ENCODE peak calls at places on chromosomes 6 and 20, in nine cellular contexts. N is effector CD4-positive, alpha-beta T cell; J is stimulated activated CD4-positive, alpha-beta T cell treated with anti-CD3 and anti-CD28 coated beads, Interleukin-1b, Interleukin-23, amount 100 ng/mL, for 24 hours; C is osteoblast; Z is GM19239; I is activated CD8-positive, alpha-beta memory T cell treated with anti-CD3 and anti-CD28 coated beads for 1 hour; H is iPS-NIHi11; Y is NCI-H2081 treated with DMSO at 0.1 percent for 48 hours; X is HFFc6. V is an unnamed sample.

GRCh38 chr6:45625191-45625664 is 247.5 kb upstream of the SUPT3H start:
- DNase-seq in Z (no peak), C (no peak), N (no peak), I (no peak), X (peak; percentile 58), J (peak; percentile 12), H (no peak), Y (no peak), V (no peak)

GRCh38 chr6:20746024-20746423 is 211.8 kb downstream of the CDKAL1 start:
- DNase-seq in C (no peak), I (no peak), J (no peak), N (no peak), X (no peak), Z (no peak), H (no peak), Y (no peak), V (peak; percentile 29)

GRCh38 chr6:10413850-10414765 is 766 bp downstream of the TFAP2A start:
- DNase-seq in X (peak; percentile 58), H (no peak), N (no peak), J (no peak), I (no peak), Z (no peak), C (peak; percentile 88), Y (no peak), V (no peak)

GRCh38 chr6:142381845-142382378 is 80.1 kb downstream of the ADGRG6 start:
- DNase-seq in Z (no peak), Y (no peak), X (no peak), I (no peak), N (no peak), J (no peak), H (no peak), C (peak; percentile 47), V (no peak)

GRCh38 chr6:106757267-106757666 is 127.9 kb downstream of the QRSL1 start:
- DNase-seq in X (no peak), I (no peak), Y (peak; percentile 43), J (no peak), C (no peak), H (no peak), N (no peak), Z (no peak), V (no peak)

GRCh38 chr6:158043008-158043407 is 61.3 kb downstream of the SYNJ2 start:
- DNase-seq in N (no peak), J (no peak), I (no peak), Z (no peak), Y (no peak), H (no peak), C (no peak), X (no peak), V (no peak)

GRCh38 chr6:160041608-160042007 is 72.7 kb downstream of the IGF2R start:
- DNase-seq in H (no peak), I (no peak), J (no peak), C (peak; percentile 72), Z (no peak), X (peak; percentile 29), N (no peak), Y (no peak), V (peak; percentile 20)

GRCh38 chr20:32285621-32286334 is 8.3 kb downstream of the KIF3B start:
- DNase-seq in Y (no peak), X (peak; percentile 59), J (peak; percentile 51), N (peak; percentile 17), Z (no peak), H (no peak), I (no peak), C (peak; percentile 53), V (peak; percentile 77)

GRCh38 chr6:31350973-31351733 is 5.8 kb downstream of the HLA-B start:
- DNase-seq in Y (no peak), I (no peak), X (no peak), Z (no peak), C (no peak), H (no peak), N (peak; percentile 31), J (no peak), V (peak; percentile 38)

V was measured in CD4-positive, CD25-positive, alpha-beta regulatory T cell.